ENCODE peak calls at places on chromosome 6, in nine cellular contexts. One of them, this sample, is unnamed.

GRCh38 chr6:121395736-121396135 is 39.7 kb upstream of the GJA1 start:
- DNase-seq in smooth muscle cell of the brain vasculature: no peak
- DNase-seq in endodermal cell: no peak
- DNase-seq in T-cell: no peak
- DNase-seq in hippocampal formation: no peak
- DNase-seq in foreskin fibroblast: no peak
- DNase-seq in stimulated activated CD4-positive, alpha-beta T cell treated with anti-CD3 and anti-CD28 coated beads, Interleukin-12 subunit alpha, Interleukin-12 subunit beta, amount 100 ng/mL, for 48 hours: no peak
- DNase-seq in SW 1271: no peak
- DNase-seq in NCI-H1092 treated with DMSO at 0.1 percent for 48 hours: no peak
- DNase-seq in this sample: no peak

GRCh38 chr6:13671742-13672141 is 39.9 kb downstream of the RANBP9 start:
- DNase-seq in smooth muscle cell of the brain vasculature: no peak
- DNase-seq in endodermal cell: no peak
- DNase-seq in T-cell: no peak
- DNase-seq in hippocampal formation: no peak
- DNase-seq in foreskin fibroblast: no peak
- DNase-seq in stimulated activated CD4-positive, alpha-beta T cell treated with anti-CD3 and anti-CD28 coated beads, Interleukin-12 subunit alpha, Interleukin-12 subunit beta, amount 100 ng/mL, for 48 hours: no peak
- DNase-seq in SW 1271: no peak
- DNase-seq in NCI-H1092 treated with DMSO at 0.1 percent for 48 hours: no peak
- DNase-seq in this sample: no peak

GRCh38 chr6:154683756-154684523 is 49.3 kb upstream of the SCAF8 start:
- DNase-seq in smooth muscle cell of the brain vasculature: no peak
- DNase-seq in endodermal cell: no peak
- DNase-seq in T-cell: no peak
- DNase-seq in hippocampal formation: no peak
- DNase-seq in foreskin fibroblast: peak
- DNase-seq in stimulated activated CD4-positive, alpha-beta T cell treated with anti-CD3 and anti-CD28 coated beads, Interleukin-12 subunit alpha, Interleukin-12 subunit beta, amount 100 ng/mL, for 48 hours: no peak
- DNase-seq in SW 1271: peak
- DNase-seq in NCI-H1092 treated with DMSO at 0.1 percent for 48 hours: no peak
- DNase-seq in this sample: peak

GRCh38 chr6:7773322-7773721 is 47.4 kb downstream of the BMP6 start:
- DNase-seq in smooth muscle cell of the brain vasculature: no peak
- DNase-seq in endodermal cell: no peak
- DNase-seq in T-cell: no peak
- DNase-seq in hippocampal formation: no peak
- DNase-seq in foreskin fibroblast: no peak
- DNase-seq in stimulated activated CD4-positive, alpha-beta T cell treated with anti-CD3 and anti-CD28 coated beads, Interleukin-12 subunit alpha, Interleukin-12 subunit beta, amount 100 ng/mL, for 48 hours: no peak
- DNase-seq in SW 1271: no peak
- DNase-seq in NCI-H1092 treated with DMSO at 0.1 percent for 48 hours: no peak
- DNase-seq in this sample: no peak

GRCh38 chr6:157217894-157218370 is 105.4 kb downstream of the TMEM242 start:
- DNase-seq in smooth muscle cell of the brain vasculature: no peak
- DNase-seq in endodermal cell: peak
- DNase-seq in T-cell: no peak
- DNase-seq in hippocampal formation: no peak
- DNase-seq in foreskin fibroblast: no peak
- DNase-seq in stimulated activated CD4-positive, alpha-beta T cell treated with anti-CD3 and anti-CD28 coated beads, Interleukin-12 subunit alpha, Interleukin-12 subunit beta, amount 100 ng/mL, for 48 hours: no peak
- DNase-seq in SW 1271: no peak
- DNase-seq in NCI-H1092 treated with DMSO at 0.1 percent for 48 hours: no peak
- DNase-seq in this sample: no peak

GRCh38 chr6:168713839-168714238 is 272.9 kb downstream of the SMOC2 start:
- DNase-seq in smooth muscle cell of the brain vasculature: no peak
- DNase-seq in endodermal cell: peak
- DNase-seq in T-cell: no peak
- DNase-seq in hippocampal formation: no peak
- DNase-seq in foreskin fibroblast: no peak
- DNase-seq in stimulated activated CD4-positive, alpha-beta T cell treated with anti-CD3 and anti-CD28 coated beads, Interleukin-12 subunit alpha, Interleukin-12 subunit beta, amount 100 ng/mL, for 48 hours: no peak
- DNase-seq in SW 1271: peak
- DNase-seq in NCI-H1092 treated with DMSO at 0.1 percent for 48 hours: no peak
- DNase-seq in this sample: no peak

GRCh38 chr6:2103644-2104523 is 141.5 kb downstream of the GMDS start:
- DNase-seq in smooth muscle cell of the brain vasculature: peak
- DNase-seq in endodermal cell: no peak
- DNase-seq in T-cell: no peak
- DNase-seq in hippocampal formation: no peak
- DNase-seq in foreskin fibroblast: peak
- DNase-seq in stimulated activated CD4-positive, alpha-beta T cell treated with anti-CD3 and anti-CD28 coated beads, Interleukin-12 subunit alpha, Interleukin-12 subunit beta, amount 100 ng/mL, for 48 hours: no peak
- DNase-seq in SW 1271: peak
- DNase-seq in NCI-H1092 treated with DMSO at 0.1 percent for 48 hours: peak
- DNase-seq in this sample: peak

GRCh38 chr6:118252474-118252873 is 295.6 kb upstream of the PLN start:
- DNase-seq in smooth muscle cell of the brain vasculature: no peak
- DNase-seq in endodermal cell: no peak
- DNase-seq in T-cell: no peak
- DNase-seq in hippocampal formation: no peak
- DNase-seq in foreskin fibroblast: no peak
- DNase-seq in stimulated activated CD4-positive, alpha-beta T cell treated with anti-CD3 and anti-CD28 coated beads, Interleukin-12 subunit alpha, Interleukin-12 subunit beta, amount 100 ng/mL, for 48 hours: no peak
- DNase-seq in SW 1271: peak
- DNase-seq in NCI-H1092 treated with DMSO at 0.1 percent for 48 hours: no peak
- DNase-seq in this sample: no peak

GRCh38 chr6:130183271-130184222 is 39.2 kb downstream of the SAMD3 start:
- DNase-seq in smooth muscle cell of the brain vasculature: no peak
- DNase-seq in endodermal cell: no peak
- DNase-seq in T-cell: peak
- DNase-seq in hippocampal formation: no peak
- DNase-seq in foreskin fibroblast: no peak
- DNase-seq in stimulated activated CD4-positive, alpha-beta T cell treated with anti-CD3 and anti-CD28 coated beads, Interleukin-12 subunit alpha, Interleukin-12 subunit beta, amount 100 ng/mL, for 48 hours: no peak
- DNase-seq in SW 1271: no peak
- DNase-seq in NCI-H1092 treated with DMSO at 0.1 percent for 48 hours: no peak
- DNase-seq in this sample: no peak

GRCh38 chr6:157272866-157273755 is 50.2 kb downstream of the TMEM242 start:
- DNase-seq in smooth muscle cell of the brain vasculature: no peak
- DNase-seq in endodermal cell: peak
- DNase-seq in T-cell: peak
- DNase-seq in hippocampal formation: no peak
- DNase-seq in foreskin fibroblast: no peak
- DNase-seq in stimulated activated CD4-positive, alpha-beta T cell treated with anti-CD3 and anti-CD28 coated beads, Interleukin-12 subunit alpha, Interleukin-12 subunit beta, amount 100 ng/mL, for 48 hours: no peak
- DNase-seq in SW 1271: no peak
- DNase-seq in NCI-H1092 treated with DMSO at 0.1 percent for 48 hours: peak
- DNase-seq in this sample: no peak

GRCh38 chr6:111871725-111872520 is 1.3 kb downstream of the FYN start:
- DNase-seq in smooth muscle cell of the brain vasculature: no peak
- DNase-seq in endodermal cell: peak
- DNase-seq in T-cell: no peak
- DNase-seq in hippocampal formation: peak
- DNase-seq in foreskin fibroblast: peak
- DNase-seq in stimulated activated CD4-positive, alpha-beta T cell treated with anti-CD3 and anti-CD28 coated beads, Interleukin-12 subunit alpha, Interleukin-12 subunit beta, amount 100 ng/mL, for 48 hours: no peak
- DNase-seq in SW 1271: peak
- DNase-seq in NCI-H1092 treated with DMSO at 0.1 percent for 48 hours: peak
- DNase-seq in this sample: peak

GRCh38 chr6:143745160-143746133 is 67.7 kb downstream of the PHACTR2 start:
- DNase-seq in smooth muscle cell of the brain vasculature: peak
- DNase-seq in endodermal cell: peak
- DNase-seq in T-cell: no peak
- DNase-seq in hippocampal formation: no peak
- DNase-seq in foreskin fibroblast: peak
- DNase-seq in stimulated activated CD4-positive, alpha-beta T cell treated with anti-CD3 and anti-CD28 coated beads, Interleukin-12 subunit alpha, Interleukin-12 subunit beta, amount 100 ng/mL, for 48 hours: no peak
- DNase-seq in SW 1271: no peak
- DNase-seq in NCI-H1092 treated with DMSO at 0.1 percent for 48 hours: peak
- DNase-seq in this sample: no peak

GRCh38 chr6:108798672-108799355 is 49.4 kb upstream of the ARMC2 start:
- DNase-seq in smooth muscle cell of the brain vasculature: no peak
- DNase-seq in endodermal cell: peak
- DNase-seq in T-cell: peak
- DNase-seq in hippocampal formation: peak
- DNase-seq in foreskin fibroblast: no peak
- DNase-seq in stimulated activated CD4-positive, alpha-beta T cell treated with anti-CD3 and anti-CD28 coated beads, Interleukin-12 subunit alpha, Interleukin-12 subunit beta, amount 100 ng/mL, for 48 hours: peak
- DNase-seq in SW 1271: no peak
- DNase-seq in NCI-H1092 treated with DMSO at 0.1 percent for 48 hours: no peak
- DNase-seq in this sample: no peak

GRCh38 chr6:75458895-75459294 is 34.7 kb downstream of the FILIP1 start:
- DNase-seq in smooth muscle cell of the brain vasculature: no peak
- DNase-seq in endodermal cell: no peak
- DNase-seq in T-cell: no peak
- DNase-seq in hippocampal formation: no peak
- DNase-seq in foreskin fibroblast: peak
- DNase-seq in stimulated activated CD4-positive, alpha-beta T cell treated with anti-CD3 and anti-CD28 coated beads, Interleukin-12 subunit alpha, Interleukin-12 subunit beta, amount 100 ng/mL, for 48 hours: no peak
- DNase-seq in SW 1271: no peak
- DNase-seq in NCI-H1092 treated with DMSO at 0.1 percent for 48 hours: no peak
- DNase-seq in this sample: no peak

GRCh38 chr6:149781715-149782114 is 32.2 kb downstream of the PCMT1 start:
- DNase-seq in smooth muscle cell of the brain vasculature: no peak
- DNase-seq in endodermal cell: no peak
- DNase-seq in T-cell: no peak
- DNase-seq in hippocampal formation: no peak
- DNase-seq in foreskin fibroblast: no peak
- DNase-seq in stimulated activated CD4-positive, alpha-beta T cell treated with anti-CD3 and anti-CD28 coated beads, Interleukin-12 subunit alpha, Interleukin-12 subunit beta, amount 100 ng/mL, for 48 hours: no peak
- DNase-seq in SW 1271: no peak
- DNase-seq in NCI-H1092 treated with DMSO at 0.1 percent for 48 hours: no peak
- DNase-seq in this sample: no peak

GRCh38 chr6:115594894-115595293 is 465.8 kb downstream of the FRK start:
- DNase-seq in smooth muscle cell of the brain vasculature: no peak
- DNase-seq in endodermal cell: no peak
- DNase-seq in T-cell: no peak
- DNase-seq in hippocampal formation: no peak
- DNase-seq in foreskin fibroblast: no peak
- DNase-seq in stimulated activated CD4-positive, alpha-beta T cell treated with anti-CD3 and anti-CD28 coated beads, Interleukin-12 subunit alpha, Interleukin-12 subunit beta, amount 100 ng/mL, for 48 hours: no peak
- DNase-seq in SW 1271: no peak
- DNase-seq in NCI-H1092 treated with DMSO at 0.1 percent for 48 hours: peak
- DNase-seq in this sample: no peak

GRCh38 chr6:133977983-133978895 is 25.2 kb downstream of the TBPL1 start:
- DNase-seq in smooth muscle cell of the brain vasculature: no peak
- DNase-seq in endodermal cell: no peak
- DNase-seq in T-cell: no peak
- DNase-seq in hippocampal formation: no peak
- DNase-seq in foreskin fibroblast: peak
- DNase-seq in stimulated activated CD4-positive, alpha-beta T cell treated with anti-CD3 and anti-CD28 coated beads, Interleukin-12 subunit alpha, Interleukin-12 subunit beta, amount 100 ng/mL, for 48 hours: no peak
- DNase-seq in SW 1271: no peak
- DNase-seq in NCI-H1092 treated with DMSO at 0.1 percent for 48 hours: no peak
- DNase-seq in this sample: no peak

GRCh38 chr6:4145083-4145482 is 9.7 kb upstream of the ECI2 start:
- DNase-seq in smooth muscle cell of the brain vasculature: no peak
- DNase-seq in endodermal cell: no peak
- DNase-seq in T-cell: no peak
- DNase-seq in hippocampal formation: no peak
- DNase-seq in foreskin fibroblast: no peak
- DNase-seq in stimulated activated CD4-positive, alpha-beta T cell treated with anti-CD3 and anti-CD28 coated beads, Interleukin-12 subunit alpha, Interleukin-12 subunit beta, amount 100 ng/mL, for 48 hours: no peak
- DNase-seq in SW 1271: no peak
- DNase-seq in NCI-H1092 treated with DMSO at 0.1 percent for 48 hours: no peak
- DNase-seq in this sample: no peak

GRCh38 chr6:16671302-16672289 is 89.7 kb downstream of the ATXN1 start:
- DNase-seq in smooth muscle cell of the brain vasculature: no peak
- DNase-seq in endodermal cell: no peak
- DNase-seq in T-cell: no peak
- DNase-seq in hippocampal formation: no peak
- DNase-seq in foreskin fibroblast: no peak
- DNase-seq in stimulated activated CD4-positive, alpha-beta T cell treated with anti-CD3 and anti-CD28 coated beads, Interleukin-12 subunit alpha, Interleukin-12 subunit beta, amount 100 ng/mL, for 48 hours: no peak
- DNase-seq in SW 1271: no peak
- DNase-seq in NCI-H1092 treated with DMSO at 0.1 percent for 48 hours: no peak
- DNase-seq in this sample: no peak

GRCh38 chr6:161139766-161140553 is 133.9 kb downstream of the AGPAT4 start:
- DNase-seq in smooth muscle cell of the brain vasculature: no peak
- DNase-seq in endodermal cell: peak
- DNase-seq in T-cell: no peak
- DNase-seq in hippocampal formation: no peak
- DNase-seq in foreskin fibroblast: peak
- DNase-seq in stimulated activated CD4-positive, alpha-beta T cell treated with anti-CD3 and anti-CD28 coated beads, Interleukin-12 subunit alpha, Interleukin-12 subunit beta, amount 100 ng/mL, for 48 hours: no peak
- DNase-seq in SW 1271: no peak
- DNase-seq in NCI-H1092 treated with DMSO at 0.1 percent for 48 hours: no peak
- DNase-seq in this sample: peak

GRCh38 chr6:170097505-170098427 is 193.1 kb downstream of the DLL1 start:
- DNase-seq in smooth muscle cell of the brain vasculature: no peak
- DNase-seq in endodermal cell: peak
- DNase-seq in T-cell: no peak
- DNase-seq in hippocampal formation: no peak
- DNase-seq in foreskin fibroblast: no peak
- DNase-seq in stimulated activated CD4-positive, alpha-beta T cell treated with anti-CD3 and anti-CD28 coated beads, Interleukin-12 subunit alpha, Interleukin-12 subunit beta, amount 100 ng/mL, for 48 hours: no peak
- DNase-seq in SW 1271: no peak
- DNase-seq in NCI-H1092 treated with DMSO at 0.1 percent for 48 hours: no peak
- DNase-seq in this sample: no peak

GRCh38 chr6:47153066-47153755 is 111.1 kb upstream of the ADGRF1 start:
- DNase-seq in smooth muscle cell of the brain vasculature: no peak
- DNase-seq in endodermal cell: peak
- DNase-seq in T-cell: no peak
- DNase-seq in hippocampal formation: no peak
- DNase-seq in foreskin fibroblast: no peak
- DNase-seq in stimulated activated CD4-positive, alpha-beta T cell treated with anti-CD3 and anti-CD28 coated beads, Interleukin-12 subunit alpha, Interleukin-12 subunit beta, amount 100 ng/mL, for 48 hours: no peak
- DNase-seq in SW 1271: peak
- DNase-seq in NCI-H1092 treated with DMSO at 0.1 percent for 48 hours: no peak
- DNase-seq in this sample: no peak

GRCh38 chr6:2944405-2945068 is 26.8 kb downstream of the SERPINB6 start:
- DNase-seq in smooth muscle cell of the brain vasculature: no peak
- DNase-seq in endodermal cell: no peak
- DNase-seq in T-cell: no peak
- DNase-seq in hippocampal formation: no peak
- DNase-seq in foreskin fibroblast: no peak
- DNase-seq in stimulated activated CD4-positive, alpha-beta T cell treated with anti-CD3 and anti-CD28 coated beads, Interleukin-12 subunit alpha, Interleukin-12 subunit beta, amount 100 ng/mL, for 48 hours: no peak
- DNase-seq in SW 1271: no peak
- DNase-seq in NCI-H1092 treated with DMSO at 0.1 percent for 48 hours: no peak
- DNase-seq in this sample: no peak

GRCh38 chr6:170034294-170034693 is 256.6 kb downstream of the DLL1 start:
- DNase-seq in smooth muscle cell of the brain vasculature: no peak
- DNase-seq in endodermal cell: peak
- DNase-seq in T-cell: no peak
- DNase-seq in hippocampal formation: peak
- DNase-seq in foreskin fibroblast: no peak
- DNase-seq in stimulated activated CD4-positive, alpha-beta T cell treated with anti-CD3 and anti-CD28 coated beads, Interleukin-12 subunit alpha, Interleukin-12 subunit beta, amount 100 ng/mL, for 48 hours: no peak
- DNase-seq in SW 1271: no peak
- DNase-seq in NCI-H1092 treated with DMSO at 0.1 percent for 48 hours: no peak
- DNase-seq in this sample: no peak

GRCh38 chr6:21856096-21856825 is 262.7 kb downstream of the SOX4 start:
- DNase-seq in smooth muscle cell of the brain vasculature: no peak
- DNase-seq in endodermal cell: no peak
- DNase-seq in T-cell: no peak
- DNase-seq in hippocampal formation: no peak
- DNase-seq in foreskin fibroblast: peak
- DNase-seq in stimulated activated CD4-positive, alpha-beta T cell treated with anti-CD3 and anti-CD28 coated beads, Interleukin-12 subunit alpha, Interleukin-12 subunit beta, amount 100 ng/mL, for 48 hours: no peak
- DNase-seq in SW 1271: no peak
- DNase-seq in NCI-H1092 treated with DMSO at 0.1 percent for 48 hours: no peak
- DNase-seq in this sample: no peak

GRCh38 chr6:1422290-1422689 is 32.9 kb downstream of the FOXF2 start:
- DNase-seq in smooth muscle cell of the brain vasculature: no peak
- DNase-seq in endodermal cell: no peak
- DNase-seq in T-cell: no peak
- DNase-seq in hippocampal formation: no peak
- DNase-seq in foreskin fibroblast: no peak
- DNase-seq in stimulated activated CD4-positive, alpha-beta T cell treated with anti-CD3 and anti-CD28 coated beads, Interleukin-12 subunit alpha, Interleukin-12 subunit beta, amount 100 ng/mL, for 48 hours: no peak
- DNase-seq in SW 1271: no peak
- DNase-seq in NCI-H1092 treated with DMSO at 0.1 percent for 48 hours: no peak
- DNase-seq in this sample: no peak

GRCh38 chr6:43274916-43275597 is 23.0 kb upstream of the SLC22A7 start:
- DNase-seq in smooth muscle cell of the brain vasculature: no peak
- DNase-seq in endodermal cell: no peak
- DNase-seq in T-cell: no peak
- DNase-seq in hippocampal formation: no peak
- DNase-seq in foreskin fibroblast: no peak
- DNase-seq in stimulated activated CD4-positive, alpha-beta T cell treated with anti-CD3 and anti-CD28 coated beads, Interleukin-12 subunit alpha, Interleukin-12 subunit beta, amount 100 ng/mL, for 48 hours: no peak
- DNase-seq in SW 1271: no peak
- DNase-seq in NCI-H1092 treated with DMSO at 0.1 percent for 48 hours: peak
- DNase-seq in this sample: no peak